ENCODE peak calls at places on chromosomes 4 and X, in four cellular contexts. F is AG08395, G is HFF-Myc, S is GM12865. H is an unnamed sample.

GRCh38 chr4:127844605-127845116 is 36.0 kb upstream of the PLK4 start:
- DNase-seq in F (no peak), G (no peak), S (no peak), H (no peak)

GRCh38 chr4:41427306-41427882 is 110.6 kb upstream of the LIMCH1 start:
- DNase-seq in F (no peak), G (no peak), S (no peak), H (no peak)

GRCh38 chr4:7581477-7581876 is 146.7 kb upstream of the PSAPL1 start:
- DNase-seq in F (no peak), G (peak; percentile 29), S (peak; percentile 3), H (no peak)

GRCh38 chr4:78477276-78477675 is 74.3 kb upstream of the ANXA3 start:
- DNase-seq in F (peak; percentile 43), G (no peak), S (no peak), H (no peak)

GRCh38 chr4:67674098-67674497 is 26.9 kb downstream of the UBA6 start:
- DNase-seq in F (no peak), G (no peak), S (no peak), H (no peak)

GRCh38 chr4:45331796-45332195 is 605.4 kb upstream of the GNPDA2 start:
- DNase-seq in F (no peak), G (no peak), S (no peak), H (no peak)

GRCh38 chrX:17375631-17376380 is 806 bp downstream of the NHS start:
- DNase-seq in F (no peak), G (no peak), S (no peak), H (no peak)

GRCh38 chr4:153084939-153085630 is 119.2 kb upstream of the TRIM2 start:
- DNase-seq in F (peak; percentile 78), G (peak; percentile 15), S (peak; percentile 77), H (peak; percentile 42)

GRCh38 chrX:67543818-67544217 is at the start of gene AR:
- DNase-seq in F (peak; percentile 15), G (no peak), S (no peak), H (peak; percentile 46)

GRCh38 chr4:141099326-141099725 is 33.9 kb downstream of the RNF150 start:
- DNase-seq in F (peak; percentile 43), G (no peak), S (no peak), H (no peak)

GRCh38 chrX:70088281-70088680 is 26.0 kb downstream of the OTUD6A start:
- DNase-seq in F (peak; percentile 37), G (no peak), S (no peak), H (no peak)

GRCh38 chrX:68835468-68835867 is 6.6 kb downstream of the EFNB1 start:
- DNase-seq in F (no peak), G (no peak), S (no peak), H (no peak)

GRCh38 chr4:7335363-7336066 is 99.2 kb downstream of the PSAPL1 start:
- DNase-seq in F (peak; percentile 67), G (no peak), S (peak; percentile 63), H (no peak)

GRCh38 chr4:41610474-41610873 is 72.5 kb downstream of the LIMCH1 start:
- DNase-seq in F (no peak), G (no peak), S (no peak), H (no peak)

GRCh38 chr4:96149911-96150310 is 310.0 kb downstream of the PDHA2 start:
- DNase-seq in F (no peak), G (no peak), S (no peak), H (no peak)

GRCh38 chrX:53449632-53450031 is 15.5 kb upstream of the HSD17B10 start:
- DNase-seq in F (no peak), G (no peak), S (no peak), H (no peak)

GRCh38 chr4:6369511-6369910 is 99.9 kb downstream of the WFS1 start:
- DNase-seq in F (no peak), G (no peak), S (no peak), H (no peak)

GRCh38 chr4:8325284-8325973 is 55.9 kb downstream of the HTRA3 start:
- DNase-seq in F (no peak), G (no peak), S (no peak), H (no peak)

GRCh38 chrX:16975233-16975632 is 28.8 kb downstream of the REPS2 start:
- DNase-seq in F (no peak), G (no peak), S (no peak), H (no peak)

GRCh38 chr4:109590841-109591357 is 30.9 kb downstream of the MCUB start:
- DNase-seq in F (no peak), G (no peak), S (no peak), H (no peak)

GRCh38 chrX:136185409-136186022 is 38.2 kb downstream of the FHL1 start:
- DNase-seq in F (peak; percentile 51), G (no peak), S (no peak), H (no peak)

GRCh38 chrX:49199906-49200771 is at the start of gene SYP:
- DNase-seq in F (peak; percentile 97), G (no peak), S (peak; percentile 92), H (peak; percentile 90)

GRCh38 chrX:149881081-149881711 is at the start of gene MAGEA8:
- DNase-seq in F (no peak), G (no peak), S (peak; percentile 9), H (no peak)

GRCh38 chr4:40840985-40841571 is 91.3 kb downstream of the NSUN7 start:
- DNase-seq in F (peak; percentile 76), G (peak; percentile 83), S (peak; percentile 85), H (peak; percentile 24)

GRCh38 chrX:2837961-2838360 is 9.2 kb downstream of the GYG2 start:
- DNase-seq in F (no peak), G (no peak), S (no peak), H (no peak)

GRCh38 chrX:70605352-70605751 is 160.7 kb downstream of the DLG3 start:
- DNase-seq in F (no peak), G (no peak), S (no peak), H (no peak)

GRCh38 chr4:169059294-169060201 is 49.5 kb upstream of the CBR4 start:
- DNase-seq in F (peak; percentile 48), G (no peak), S (no peak), H (no peak)

GRCh38 chrX:40552768-40553167 is 28.0 kb upstream of the ATP6AP2 start:
- DNase-seq in F (no peak), G (no peak), S (peak; percentile 14), H (no peak)

GRCh38 chr4:187175197-187175596 is 451.5 kb upstream of the FAT1 start:
- DNase-seq in F (no peak), G (no peak), S (no peak), H (no peak)

GRCh38 chr4:24598025-24598424 is 13.7 kb upstream of the DHX15 start:
- DNase-seq in F (no peak), G (no peak), S (no peak), H (no peak)

GRCh38 chr4:37763831-37764230 is 62.7 kb upstream of the PGM2 start:
- DNase-seq in F (no peak), G (no peak), S (no peak), H (no peak)

GRCh38 chr4:19438228-19438627 is 813.5 kb upstream of the SLIT2 start:
- DNase-seq in F (no peak), G (no peak), S (no peak), H (no peak)

GRCh38 chrX:119512145-119512800 is 44.0 kb downstream of the SLC25A5 start:
- DNase-seq in F (peak; percentile 79), G (peak; percentile 21), S (peak; percentile 60), H (peak; percentile 7)

H was measured in T1000.